ENCODE peak calls at places on chromosomes 16 and 17, in five cellular contexts. A is neural progenitor cell, O is EH, Q is occipital lobe, B is kidney. H is an unnamed sample.

GRCh38 chr17:56482229-56482628 is 111.3 kb upstream of the NOG start:
- DNase-seq in Q (no peak), B (no peak), A (no peak), O (no peak), H (no peak)

GRCh38 chr17:70329751-70330150 is 160.4 kb downstream of the KCNJ2 start:
- DNase-seq in Q (no peak), B (no peak), A (no peak), O (no peak), H (no peak)

GRCh38 chr17:60577147-60577925 is 22.7 kb upstream of the PPM1D start:
- DNase-seq in Q (no peak), A (no peak), O (peak), B (no peak), H (peak)

GRCh38 chr16:28990375-28991040 is 5.7 kb downstream of the LAT start:
- DNase-seq in A (no peak), O (no peak), Q (no peak), B (no peak), H (no peak)

GRCh38 chr17:47717845-47718621 is 15.0 kb upstream of the TBX21 start:
- DNase-seq in O (no peak), B (no peak), Q (no peak), A (no peak), H (no peak)

GRCh38 chr17:40516581-40517285 is 15.3 kb upstream of the TNS4 start:
- DNase-seq in Q (no peak), A (no peak), B (no peak), O (peak), H (peak)

GRCh38 chr16:11619327-11619851 is 32.7 kb upstream of the LITAF start:
- DNase-seq in A (no peak), Q (no peak), O (peak), B (no peak), H (peak)

GRCh38 chr17:38674013-38674748 is 576 bp downstream of the EPOP start:
- DNase-seq in B (peak), Q (no peak), A (peak), O (no peak), H (no peak)

GRCh38 chr16:68447721-68448359 is 468 bp downstream of the SMPD3 start:
- DNase-seq in O (no peak), Q (no peak), B (no peak), A (peak), H (no peak)

GRCh38 chr17:41510251-41511065 is 5.0 kb upstream of the KRT13 start:
- DNase-seq in Q (no peak), B (no peak), O (no peak), A (no peak), H (no peak)

GRCh38 chr17:81701288-81702071 is 1.7 kb upstream of the MRPL12 start:
- DNase-seq in Q (no peak), B (no peak), O (peak), A (no peak), H (peak)

GRCh38 chr17:64540118-64540776 is 33.5 kb downstream of the CEP95 start:
- DNase-seq in O (no peak), A (no peak), B (no peak), Q (no peak), H (no peak)

GRCh38 chr16:73572135-73572534 is 524.2 kb upstream of the ZFHX3 start:
- DNase-seq in O (no peak), B (peak), A (peak), Q (peak), H (peak)

GRCh38 chr17:75404739-75405364 is 626 bp downstream of the GRB2 start:
- DNase-seq in Q (peak), O (peak), A (peak), B (peak), H (peak)

GRCh38 chr16:56606688-56607618 is 1.4 kb upstream of the MT2A start:
- DNase-seq in Q (no peak), O (peak), B (peak), A (no peak), H (peak)

GRCh38 chr16:3879887-3880564 is 487 bp downstream of the CREBBP start:
- DNase-seq in Q (peak), O (peak), A (peak), B (peak), H (peak)

GRCh38 chr17:9905902-9906301 is 831 bp upstream of the RCVRN start:
- DNase-seq in A (peak), B (peak), Q (no peak), O (peak), H (peak)

GRCh38 chr16:27638833-27639587 is 89.1 kb downstream of the KATNIP start:
- DNase-seq in Q (no peak), O (no peak), B (no peak), A (no peak), H (no peak)

GRCh38 chr16:79593754-79594153 is 6.8 kb downstream of the MAF start:
- DNase-seq in A (no peak), B (no peak), O (no peak), Q (no peak), H (no peak)

GRCh38 chr17:67038861-67039365 is 5.4 kb upstream of the CACNG1 start:
- DNase-seq in Q (no peak), B (no peak), O (no peak), A (no peak), H (no peak)

GRCh38 chr17:7627250-7628121 is at the start of gene SAT2:
- DNase-seq in A (peak), O (peak), Q (peak), B (peak), H (peak)

GRCh38 chr16:47858333-47859067 is 297.3 kb downstream of the ABCC12 start:
- DNase-seq in O (no peak), A (no peak), Q (no peak), B (no peak), H (peak)

GRCh38 chr17:69228576-69228975 is at the start of gene ABCA10:
- DNase-seq in B (no peak), Q (no peak), A (no peak), O (no peak), H (no peak)